ENCODE peak calls at places on chromosomes 1 and 21, in seven cellular contexts. I is breast epithelium; P is left lung; V is small intestine; C is OCI-LY7; Q is CD4-positive, alpha-beta memory T cell; H is CD8-positive, alpha-beta memory T cell. O is an unnamed sample. For H3K9me3, the result is how much of the 10 kb centered on the place peaks cover.

GRCh38 chr1:108561145-108561458 is 1.2 kb downstream of the EEIG2 start:
- DNase-seq in Q (no peak), C (no peak), I (no peak), V (peak), P (no peak), H (no peak), O (no peak)

GRCh38 chr21:35428489-35428888 is 379.4 kb upstream of the RUNX1 start:
- DNase-seq in I (no peak), C (no peak), Q (peak), H (peak), P (peak), V (no peak), O (no peak)

GRCh38 chr1:52364235-52364839 is 1.7 kb downstream of the CC2D1B start:
- DNase-seq in H (no peak), Q (no peak), V (peak), C (peak), P (no peak), I (no peak), O (no peak)

GRCh38 chr1:5938068-5938740 is 54.0 kb downstream of the NPHP4 start:
- DNase-seq in I (no peak), V (no peak), C (no peak), H (no peak), P (no peak), Q (no peak), O (no peak)

GRCh38 chr1:36764796-36765195 is 269.5 kb downstream of the GRIK3 start:
- DNase-seq in H (no peak), C (no peak), I (no peak), V (no peak), P (no peak), Q (no peak), O (no peak)

GRCh38 chr21:39564200-39564599 is 48.5 kb upstream of the B3GALT5 start:
- DNase-seq in P (no peak), H (no peak), I (peak), Q (no peak), V (no peak), C (no peak), O (no peak)

GRCh38 chr1:32753532-32754281 is 51.1 kb upstream of the SYNC start:
- DNase-seq in Q (peak), V (peak), P (peak), C (peak), I (peak), H (peak), O (peak)

GRCh38 chr1:108200627-108201106 is 524 bp upstream of the SLC25A24 start:
- DNase-seq in Q (peak), I (no peak), C (peak), P (no peak), H (peak), V (peak), O (no peak)

GRCh38 chr1:36876990-36877389 is 157.3 kb downstream of the GRIK3 start:
- DNase-seq in V (no peak), I (peak), H (no peak), Q (no peak), P (no peak), C (no peak), O (no peak)

GRCh38 chr1:232886304-232886703 is 64.1 kb upstream of the NTPCR start:
- DNase-seq in I (no peak), Q (no peak), P (no peak), V (no peak), H (no peak), C (no peak), O (no peak)

GRCh38 chr1:1439550-1440261 is 4.2 kb downstream of the VWA1 start:
- DNase-seq in Q (no peak), H (no peak), V (no peak), I (no peak), P (peak), C (no peak), O (no peak)

GRCh38 chr21:39788383-39788782 is 43.4 kb downstream of the IGSF5 start:
- DNase-seq in C (no peak), Q (no peak), V (peak), H (no peak), P (peak), I (peak), O (peak)

GRCh38 chr21:37149411-37149810 is 76.4 kb downstream of the TTC3 start:
- DNase-seq in V (no peak), P (no peak), C (no peak), H (no peak), I (no peak), Q (no peak), O (no peak)

GRCh38 chr1:203342192-203342940 is 8.6 kb downstream of the FMOD start:
- DNase-seq in Q (no peak), H (no peak), V (peak), P (no peak), I (no peak), C (peak), O (no peak)

GRCh38 chr1:156725683-156726280 is 2.5 kb upstream of the METTL25B start:
- DNase-seq in V (peak), I (peak), P (peak), C (peak), Q (peak), H (peak), O (peak)

GRCh38 chr1:108046021-108046420 is 81.0 kb upstream of the VAV3 start:
- DNase-seq in P (no peak), Q (no peak), C (no peak), H (no peak), V (peak), I (peak), O (no peak)

GRCh38 chr1:181397841-181398240 is 85.5 kb upstream of the CACNA1E start:
- DNase-seq in Q (peak), C (no peak), P (no peak), V (peak), I (no peak), H (no peak), O (no peak)

GRCh38 chr1:225880210-225880584 is 2.0 kb downstream of the TMEM63A start:
- DNase-seq in V (peak), P (no peak), I (no peak), C (no peak), Q (no peak), H (no peak), O (no peak)

GRCh38 chr1:109272021-109272799 is 10.7 kb downstream of the PSRC1 start:
- DNase-seq in C (no peak), V (no peak), H (no peak), I (no peak), Q (no peak), P (peak), O (peak)

GRCh38 chr1:54009406-54009805 is 8.6 kb downstream of the LDLRAD1 start:
- DNase-seq in P (no peak), I (no peak), H (no peak), V (no peak), Q (no peak), C (no peak), O (no peak)
- H3K9me3 ChIP-seq in P (under half), I (under half), H (under half), V (under half), Q (under half), C (under half), O (under half)

DNA sequence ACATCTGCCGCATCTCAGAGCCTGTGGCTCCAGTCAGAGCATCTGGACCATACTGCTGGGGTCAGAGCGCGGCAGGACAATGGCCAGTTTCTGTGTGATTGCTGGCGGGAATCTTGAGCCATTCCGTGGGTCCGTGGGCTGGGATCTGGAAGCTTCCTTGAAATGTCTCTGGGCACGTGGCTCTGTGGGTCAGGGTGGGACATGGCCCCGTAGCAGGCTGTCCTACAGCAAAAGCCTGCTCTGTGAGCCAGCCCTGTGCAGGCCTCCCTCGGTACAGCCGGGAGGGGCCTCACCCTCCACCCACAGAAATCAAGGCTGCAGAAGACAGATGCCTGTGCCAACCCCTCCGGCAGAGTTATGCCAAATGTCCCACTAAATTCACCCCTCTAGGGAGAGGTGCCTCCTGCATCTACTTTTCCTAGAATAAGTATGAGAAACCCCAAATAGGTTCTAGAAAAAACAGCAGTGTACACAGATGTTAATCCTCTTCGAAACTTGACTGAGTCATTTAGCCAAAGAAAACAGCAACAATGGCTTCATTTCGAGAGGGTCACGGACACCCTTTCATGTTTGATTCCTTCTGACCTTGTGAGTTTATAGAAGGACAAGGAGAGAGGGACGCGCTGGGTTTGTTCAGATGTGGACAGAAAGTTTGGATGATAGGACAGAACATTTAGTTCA is 27.8 kb downstream of the COL18A1 start:
- DNase-seq in V (no peak), P (peak), Q (no peak), H (no peak), C (no peak), I (no peak), O (no peak)
- H3K27ac ChIP-seq in V (peak), P (no peak), Q (no peak), H (no peak), C (no peak), I (peak), O (peak)

GRCh38 chr1:106185089-106185488 is 871.4 kb upstream of the PRMT6 start:
- DNase-seq in V (no peak), C (no peak), H (no peak), Q (no peak), P (no peak), I (no peak), O (no peak)

GRCh38 chr1:106181866-106182265 is 874.6 kb upstream of the PRMT6 start:
- DNase-seq in I (no peak), P (no peak), V (no peak), C (no peak), Q (no peak), H (no peak), O (no peak)
- H3K9me3 ChIP-seq in I (under half), P (under half), V (under half), C (under half), Q (under half), H (under half), O (under half)

GRCh38 chr1:150273310-150273709 is 720 bp downstream of the C1orf54 start:
- DNase-seq in H (no peak), V (no peak), C (no peak), P (no peak), I (no peak), Q (no peak), O (no peak)
- H3K27ac ChIP-seq in H (no peak), V (no peak), C (no peak), P (peak), I (peak), Q (no peak), O (no peak)